ENCODE peak calls at places on chromosomes 3 and 15, in nine cellular contexts. One of them, this sample, is unnamed.
A peak's percentile ranks its signal among the peaks of the same experiment; 100 is the strongest.

GRCh38 chr3:127955680-127956079 is 40.6 kb downstream of the KBTBD12 start:
- DNase-seq in stimulated activated CD4-positive, alpha-beta T cell treated with anti-CD3 and anti-CD28 coated beads, TNF-alpha, amount 100 ng/mL, for 1 hour: no peak
- DNase-seq in left cardiac atrium: no peak
- DNase-seq in iris pigment epithelial cell: no peak
- DNase-seq in AG20443: no peak
- DNase-seq in epithelial cell of proximal tubule: no peak
- DNase-seq in astrocyte of the spinal cord: no peak
- DNase-seq in heart right ventricle: no peak
- DNase-seq in activated CD8-positive, alpha-beta T cell treated with anti-CD3 and anti-CD28 coated beads, Interleukin-2, amount 10 ng/mL, durations not matched to agents 7 days and 5 days: no peak
- DNase-seq in this sample: no peak

GRCh38 chr15:65370885-65371284 is 6.9 kb downstream of the IGDCC3 start:
- DNase-seq in stimulated activated CD4-positive, alpha-beta T cell treated with anti-CD3 and anti-CD28 coated beads, TNF-alpha, amount 100 ng/mL, for 1 hour: no peak
- DNase-seq in left cardiac atrium: no peak
- DNase-seq in iris pigment epithelial cell: no peak
- DNase-seq in AG20443: no peak
- DNase-seq in epithelial cell of proximal tubule: no peak
- DNase-seq in astrocyte of the spinal cord: no peak
- DNase-seq in heart right ventricle: no peak
- DNase-seq in activated CD8-positive, alpha-beta T cell treated with anti-CD3 and anti-CD28 coated beads, Interleukin-2, amount 10 ng/mL, durations not matched to agents 7 days and 5 days: no peak
- DNase-seq in this sample: no peak

GRCh38 chr3:49900491-49901153 is 3.1 kb downstream of the MST1R start:
- DNase-seq in stimulated activated CD4-positive, alpha-beta T cell treated with anti-CD3 and anti-CD28 coated beads, TNF-alpha, amount 100 ng/mL, for 1 hour: no peak
- DNase-seq in left cardiac atrium: peak; percentile 62
- DNase-seq in iris pigment epithelial cell: peak; percentile 14
- DNase-seq in AG20443: peak; percentile 68
- DNase-seq in epithelial cell of proximal tubule: peak; percentile 27
- DNase-seq in astrocyte of the spinal cord: peak; percentile 54
- DNase-seq in heart right ventricle: peak; percentile 36
- DNase-seq in activated CD8-positive, alpha-beta T cell treated with anti-CD3 and anti-CD28 coated beads, Interleukin-2, amount 10 ng/mL, durations not matched to agents 7 days and 5 days: no peak
- DNase-seq in this sample: no peak

GRCh38 chr3:72279068-72279598 is 494.2 kb upstream of the PROK2 start:
- DNase-seq in stimulated activated CD4-positive, alpha-beta T cell treated with anti-CD3 and anti-CD28 coated beads, TNF-alpha, amount 100 ng/mL, for 1 hour: no peak
- DNase-seq in left cardiac atrium: no peak
- DNase-seq in iris pigment epithelial cell: no peak
- DNase-seq in AG20443: no peak
- DNase-seq in epithelial cell of proximal tubule: no peak
- DNase-seq in astrocyte of the spinal cord: no peak
- DNase-seq in heart right ventricle: no peak
- DNase-seq in activated CD8-positive, alpha-beta T cell treated with anti-CD3 and anti-CD28 coated beads, Interleukin-2, amount 10 ng/mL, durations not matched to agents 7 days and 5 days: no peak
- DNase-seq in this sample: no peak

GRCh38 chr3:172701056-172701455 is 9.8 kb downstream of the NCEH1 start:
- DNase-seq in stimulated activated CD4-positive, alpha-beta T cell treated with anti-CD3 and anti-CD28 coated beads, TNF-alpha, amount 100 ng/mL, for 1 hour: no peak
- DNase-seq in left cardiac atrium: no peak
- DNase-seq in iris pigment epithelial cell: no peak
- DNase-seq in AG20443: no peak
- DNase-seq in epithelial cell of proximal tubule: no peak
- DNase-seq in astrocyte of the spinal cord: no peak
- DNase-seq in heart right ventricle: no peak
- DNase-seq in activated CD8-positive, alpha-beta T cell treated with anti-CD3 and anti-CD28 coated beads, Interleukin-2, amount 10 ng/mL, durations not matched to agents 7 days and 5 days: no peak
- DNase-seq in this sample: no peak

GRCh38 chr3:76470285-76470684 is 569.6 kb upstream of the ROBO2 start:
- DNase-seq in stimulated activated CD4-positive, alpha-beta T cell treated with anti-CD3 and anti-CD28 coated beads, TNF-alpha, amount 100 ng/mL, for 1 hour: no peak
- DNase-seq in left cardiac atrium: no peak
- DNase-seq in iris pigment epithelial cell: peak; percentile 97
- DNase-seq in AG20443: peak; percentile 71
- DNase-seq in epithelial cell of proximal tubule: peak; percentile 37
- DNase-seq in astrocyte of the spinal cord: peak; percentile 70
- DNase-seq in heart right ventricle: no peak
- DNase-seq in activated CD8-positive, alpha-beta T cell treated with anti-CD3 and anti-CD28 coated beads, Interleukin-2, amount 10 ng/mL, durations not matched to agents 7 days and 5 days: no peak
- DNase-seq in this sample: no peak

GRCh38 chr3:105904683-105905320 is 36.0 kb upstream of the CBLB start:
- DNase-seq in stimulated activated CD4-positive, alpha-beta T cell treated with anti-CD3 and anti-CD28 coated beads, TNF-alpha, amount 100 ng/mL, for 1 hour: no peak
- DNase-seq in left cardiac atrium: no peak
- DNase-seq in iris pigment epithelial cell: peak; percentile 50
- DNase-seq in AG20443: no peak
- DNase-seq in epithelial cell of proximal tubule: no peak
- DNase-seq in astrocyte of the spinal cord: peak; percentile 31
- DNase-seq in heart right ventricle: no peak
- DNase-seq in activated CD8-positive, alpha-beta T cell treated with anti-CD3 and anti-CD28 coated beads, Interleukin-2, amount 10 ng/mL, durations not matched to agents 7 days and 5 days: no peak
- DNase-seq in this sample: no peak

GRCh38 chr3:5651351-5651750 is 463.8 kb downstream of the EDEM1 start:
- DNase-seq in stimulated activated CD4-positive, alpha-beta T cell treated with anti-CD3 and anti-CD28 coated beads, TNF-alpha, amount 100 ng/mL, for 1 hour: no peak
- DNase-seq in left cardiac atrium: no peak
- DNase-seq in iris pigment epithelial cell: no peak
- DNase-seq in AG20443: no peak
- DNase-seq in epithelial cell of proximal tubule: no peak
- DNase-seq in astrocyte of the spinal cord: no peak
- DNase-seq in heart right ventricle: no peak
- DNase-seq in activated CD8-positive, alpha-beta T cell treated with anti-CD3 and anti-CD28 coated beads, Interleukin-2, amount 10 ng/mL, durations not matched to agents 7 days and 5 days: no peak
- DNase-seq in this sample: no peak

This sample was measured in Right ventricle myocardium inferior.